ENCODE peak calls at places on chromosomes 1 and 21, in nine cellular contexts. Q is MM.1S, G is transverse colon, C is tibial artery, L is uterus, A is lower lobe of right lung, O is body of pancreas, J is adrenal gland, V is cardiac muscle cell. P is an unnamed sample.

GRCh38 chr21:14356771-14357170 is 26.2 kb downstream of the HSPA13 start:
- DNase-seq in G (no peak), Q (no peak), V (no peak), A (no peak), L (no peak), J (no peak), O (no peak), C (no peak), P (no peak)

GRCh38 chr1:201261771-201262547 is 21.3 kb upstream of the PKP1 start:
- DNase-seq in G (no peak), J (no peak), Q (no peak), O (no peak), C (no peak), V (no peak), A (no peak), L (no peak), P (no peak)

GRCh38 chr1:28374297-28374696 is 4.8 kb downstream of the PHACTR4 start:
- DNase-seq in V (no peak), L (no peak), Q (no peak), C (no peak), J (no peak), A (no peak), O (no peak), G (no peak), P (no peak)

GRCh38 chr1:204623894-204624361 is 61.6 kb downstream of the LRRN2 start:
- DNase-seq in L (no peak), G (no peak), O (no peak), J (no peak), Q (peak), C (no peak), A (no peak), V (peak), P (no peak)

GRCh38 chr1:72439036-72439435 is 156.7 kb upstream of the NEGR1 start:
- DNase-seq in O (no peak), C (no peak), Q (no peak), J (no peak), A (no peak), G (no peak), V (no peak), L (no peak), P (no peak)

GRCh38 chr1:54095543-54096286 is 42.3 kb downstream of the TCEANC2 start:
- DNase-seq in Q (no peak), A (no peak), O (peak), L (peak), V (no peak), G (no peak), J (peak), C (no peak), P (no peak)

GRCh38 chr1:156703741-156704140 is 1.6 kb downstream of the CRABP2 start:
- DNase-seq in C (no peak), G (no peak), O (no peak), J (no peak), Q (no peak), L (no peak), V (no peak), A (no peak), P (no peak)

GRCh38 chr1:204507317-204508105 is 8.7 kb upstream of the MDM4 start:
- DNase-seq in A (no peak), C (no peak), Q (peak), V (peak), J (no peak), G (no peak), O (no peak), L (peak), P (peak)

GRCh38 chr1:46303038-46303871 is at the start of the genes LRRC41 and UQCRH:
- DNase-seq in J (peak), O (peak), Q (peak), G (peak), V (peak), A (peak), C (peak), L (peak), P (peak)
- TF ChIP-seq CTCF in J (no peak), O (peak), Q (no peak), G (no peak), V (no peak), A (peak), C (no peak), L (no peak), P (no peak)

GRCh38 chr1:95021794-95022193 is 51.0 kb downstream of the ALG14 start:
- DNase-seq in A (no peak), G (no peak), C (no peak), O (no peak), Q (no peak), V (no peak), L (peak), J (peak), P (peak)
- H3K27ac ChIP-seq in A (peak), G (peak), C (peak), O (peak), Q (no peak), V (no peak), L (peak), J (peak), P (peak)

DNA sequence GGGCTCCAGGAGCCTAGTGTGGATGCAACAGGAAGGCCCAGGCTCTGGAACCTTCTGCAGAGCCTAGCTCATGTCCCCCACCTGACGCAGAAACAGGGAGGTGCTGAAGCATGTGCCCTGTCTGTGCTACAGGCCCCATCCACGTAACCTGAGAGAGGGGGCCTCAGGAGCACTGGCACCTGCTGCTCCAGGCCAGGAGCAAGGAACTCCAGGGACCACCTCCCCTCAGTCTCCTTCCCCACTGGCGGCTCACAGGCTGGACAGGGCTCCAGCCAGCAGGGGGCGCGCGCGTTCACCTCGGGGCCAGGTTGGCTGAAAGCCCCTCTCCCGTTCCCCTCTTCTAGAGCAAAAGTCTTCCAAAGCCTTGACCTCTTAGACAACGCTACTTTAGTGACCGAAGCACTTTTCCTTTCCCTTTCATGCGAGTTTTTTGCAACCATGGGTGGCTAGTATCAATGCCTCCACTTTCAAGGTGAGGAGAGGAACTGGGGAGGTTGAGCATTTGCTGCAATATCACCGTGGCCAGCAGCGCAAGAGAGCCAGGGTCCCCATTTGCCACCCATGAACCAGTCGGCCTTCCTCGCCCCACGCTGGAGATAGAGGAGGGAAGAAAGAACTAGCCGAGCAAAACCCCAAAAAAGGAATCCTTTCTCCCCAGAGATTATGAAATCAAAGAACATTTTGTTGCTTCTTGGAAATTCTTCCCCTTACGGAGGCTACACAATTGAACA is 52.4 kb upstream of the GPR157 start:
- DNase-seq in A (peak), G (peak), J (peak), V (peak), O (peak), C (peak), L (peak), Q (peak), P (no peak)
- H3K4me3 ChIP-seq in A (peak), G (peak), J (peak), V (peak), O (peak), C (peak), L (peak), Q (peak), P (peak)

GRCh38 chr1:189859385-189859977 is 618.2 kb downstream of the BRINP3 start:
- DNase-seq in Q (peak), J (no peak), L (no peak), G (peak), C (no peak), O (peak), A (no peak), V (no peak), P (no peak)
- TF ChIP-seq CTCF in Q (peak), J (peak), L (no peak), G (peak), C (no peak), O (peak), A (peak), V (peak), P (peak)

DNA sequence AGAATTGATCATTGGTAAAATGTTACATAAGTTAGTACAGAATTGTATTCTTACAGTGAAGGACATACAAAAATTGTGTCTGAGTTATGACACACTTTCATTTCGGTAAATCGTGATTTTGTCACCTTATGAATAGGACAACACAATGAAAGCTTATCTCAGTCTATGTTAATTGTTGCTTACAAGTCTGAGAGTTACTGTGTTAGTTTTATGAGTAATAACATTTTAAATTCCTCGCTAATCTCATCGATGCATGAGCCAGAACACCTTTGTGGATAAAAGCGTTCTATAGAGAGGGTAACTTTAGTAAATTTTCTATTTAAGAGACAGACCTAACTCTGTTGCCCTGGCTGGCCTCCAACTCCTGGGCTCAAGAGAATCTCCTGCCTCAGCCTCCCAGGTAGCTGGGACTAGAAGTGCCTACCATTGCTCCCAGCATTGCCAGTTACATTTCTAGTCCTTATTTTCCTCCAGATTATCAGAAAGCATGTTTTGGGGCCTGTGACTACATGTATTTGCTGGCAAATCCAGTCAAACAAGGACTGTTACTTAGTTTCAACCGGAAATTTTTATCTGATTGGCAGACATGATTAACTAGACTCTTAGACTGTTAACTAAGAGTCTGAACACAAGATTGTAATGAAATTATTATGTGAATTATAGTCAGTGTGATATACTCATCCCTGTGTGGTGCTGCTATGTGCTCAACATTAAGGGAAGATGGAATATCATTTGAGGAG is 3.0 kb downstream of the PRRC2C start:
- DNase-seq in O (peak), A (no peak), C (no peak), Q (no peak), G (no peak), J (no peak), V (no peak), L (no peak), P (no peak)
- H3K27ac ChIP-seq in O (no peak), A (no peak), C (no peak), Q (no peak), G (no peak), J (no peak), V (no peak), L (no peak), P (no peak)

GRCh38 chr1:31927661-31927980 is 10.5 kb downstream of the PTP4A2 start:
- DNase-seq in V (no peak), A (no peak), C (no peak), O (no peak), J (no peak), Q (no peak), G (no peak), L (no peak), P (no peak)

GRCh38 chr1:31923905-31924304 is 14.3 kb downstream of the PTP4A2 start:
- DNase-seq in O (no peak), Q (no peak), G (no peak), C (no peak), A (no peak), L (no peak), J (no peak), V (no peak), P (no peak)

GRCh38 chr1:31924839-31925238 is 13.3 kb downstream of the PTP4A2 start:
- DNase-seq in J (no peak), L (no peak), C (no peak), G (no peak), V (no peak), Q (no peak), O (no peak), A (no peak), P (no peak)

GRCh38 chr1:31926252-31926651 is 11.9 kb downstream of the PTP4A2 start:
- DNase-seq in A (no peak), O (no peak), G (no peak), J (no peak), L (no peak), Q (no peak), C (no peak), V (no peak), P (no peak)

GRCh38 chr1:31926846-31927660 is 11.1 kb downstream of the PTP4A2 start:
- DNase-seq in J (no peak), A (no peak), O (no peak), C (no peak), Q (no peak), L (no peak), G (no peak), V (no peak), P (no peak)
- H3K4me3 ChIP-seq in J (no peak), A (peak), O (no peak), C (no peak), Q (no peak), L (no peak), G (no peak), V (no peak), P (no peak)